ENCODE peak calls at places on chromosomes 6 and 20, in four cellular contexts. C is astrocyte, T is tibial artery, Y is GM06990. E is an unnamed sample.

GRCh38 chr6:6517059-6517458 is 71.5 kb upstream of the LY86 start:
- DNase-seq in C (no peak), Y (no peak), T (no peak), E (no peak)

GRCh38 chr20:16243470-16243869 is 329.8 kb downstream of the KIF16B start:
- DNase-seq in T (no peak), C (no peak), Y (no peak), E (no peak)

GRCh38 chr20:24785141-24785924 is 163.7 kb upstream of the CST7 start:
- DNase-seq in T (no peak), C (peak), Y (no peak), E (no peak)

GRCh38 chr6:143596857-143597256 is 80.9 kb upstream of the PHACTR2 start:
- DNase-seq in Y (no peak), T (peak), C (peak), E (no peak)

GRCh38 chr20:11204926-11205768 is 531.3 kb upstream of the JAG1 start:
- DNase-seq in Y (no peak), T (peak), C (peak), E (peak)

GRCh38 chr6:7390218-7390878 is 740 bp downstream of the RIOK1 start:
- DNase-seq in C (peak), Y (no peak), T (no peak), E (no peak)

GRCh38 chr20:19920388-19921138 is 96.6 kb upstream of the NAA20 start:
- DNase-seq in Y (no peak), T (no peak), C (no peak), E (peak)

GRCh38 chr6:149451361-149452061 is 33.3 kb downstream of the ZC3H12D start:
- DNase-seq in C (no peak), T (no peak), Y (no peak), E (no peak)

GRCh38 chr20:14055127-14055742 is 59.9 kb downstream of the MACROD2 start:
- DNase-seq in T (no peak), Y (peak), C (peak), E (no peak)

GRCh38 chr6:128822271-128822670 is 60.7 kb upstream of the LAMA2 start:
- DNase-seq in C (peak), T (no peak), Y (no peak), E (no peak)

GRCh38 chr6:73078333-73078732 is 147.0 kb downstream of the KHDC1L start:
- DNase-seq in C (no peak), Y (no peak), T (no peak), E (no peak)

GRCh38 chr6:111663692-111664564 is 58.2 kb upstream of the TRAF3IP2 start:
- DNase-seq in Y (no peak), C (peak), T (peak), E (no peak)

GRCh38 chr6:45801471-45802289 is 214.0 kb downstream of the CLIC5 start:
- DNase-seq in C (peak), T (no peak), Y (no peak), E (no peak)

GRCh38 chr6:113414511-113414910 is 442.6 kb upstream of the MARCKS start:
- DNase-seq in C (peak), Y (no peak), T (peak), E (peak)

GRCh38 chr6:110325197-110325596 is 33.0 kb downstream of the METTL24 start:
- DNase-seq in C (no peak), Y (no peak), T (no peak), E (no peak)

GRCh38 chr6:41449399-41450245 is 96.6 kb upstream of the FOXP4 start:
- DNase-seq in Y (no peak), C (no peak), T (no peak), E (no peak)

GRCh38 chr6:76852776-76853175 is 610.5 kb downstream of the HTR1B start:
- DNase-seq in T (no peak), C (peak), Y (no peak), E (no peak)

GRCh38 chr6:12026120-12026519 is 14.0 kb downstream of the HIVEP1 start:
- DNase-seq in T (no peak), Y (no peak), C (no peak), E (no peak)

GRCh38 chr20:1669304-1669703 is 11.7 kb upstream of the SIRPG start:
- DNase-seq in T (no peak), C (peak), Y (no peak), E (no peak)

GRCh38 chr6:14380421-14380820 is 262.8 kb downstream of the CD83 start:
- DNase-seq in T (no peak), Y (no peak), C (no peak), E (no peak)

GRCh38 chr20:57753332-57754164 is 43.7 kb upstream of the PMEPA1 start:
- DNase-seq in T (peak), C (no peak), Y (no peak), E (peak)

GRCh38 chr20:5766085-5766764 is 16.0 kb downstream of the SHLD1 start:
- DNase-seq in C (no peak), T (no peak), Y (no peak), E (no peak)

GRCh38 chr6:38153946-38154345 is 334.4 kb downstream of the ZFAND3 start:
- DNase-seq in Y (no peak), C (no peak), T (peak), E (no peak)

GRCh38 chr6:156970595-156971112 is 193.5 kb downstream of the ARID1B start:
- DNase-seq in T (no peak), Y (no peak), C (no peak), E (no peak)

GRCh38 chr20:34583524-34583923 is 25.0 kb downstream of the MAP1LC3A start:
- DNase-seq in C (no peak), Y (no peak), T (no peak), E (no peak)

GRCh38 chr6:87881342-87881895 is 166.2 kb upstream of the SPACA1 start:
- DNase-seq in C (no peak), T (no peak), Y (no peak), E (no peak)

GRCh38 chr6:90187437-90188049 is 109.1 kb downstream of the BACH2 start:
- DNase-seq in T (no peak), Y (no peak), C (no peak), E (no peak)

GRCh38 chr6:140398076-140398475 is 1023.6 kb upstream of the CITED2 start:
- DNase-seq in C (no peak), Y (no peak), T (no peak), E (no peak)

GRCh38 chr20:51446656-51447055 is 95.9 kb downstream of the NFATC2 start:
- DNase-seq in Y (no peak), T (peak), C (peak), E (no peak)

GRCh38 chr6:123965894-123966293 is 162.2 kb downstream of the NKAIN2 start:
- DNase-seq in Y (no peak), C (no peak), T (no peak), E (no peak)
- TF ChIP-seq CTCF in Y (no peak), C (peak), T (peak), E (no peak)

GRCh38 chr20:56501116-56501515 is 23.4 kb upstream of the FAM209A start:
- DNase-seq in T (no peak), Y (no peak), C (no peak), E (no peak)

GRCh38 chr20:56503911-56504310 is 20.6 kb upstream of the FAM209A start:
- DNase-seq in Y (no peak), C (no peak), T (no peak), E (no peak)

GRCh38 chr20:56506103-56506502 is 18.4 kb upstream of the FAM209A start:
- DNase-seq in Y (no peak), C (no peak), T (no peak), E (no peak)

DNA sequence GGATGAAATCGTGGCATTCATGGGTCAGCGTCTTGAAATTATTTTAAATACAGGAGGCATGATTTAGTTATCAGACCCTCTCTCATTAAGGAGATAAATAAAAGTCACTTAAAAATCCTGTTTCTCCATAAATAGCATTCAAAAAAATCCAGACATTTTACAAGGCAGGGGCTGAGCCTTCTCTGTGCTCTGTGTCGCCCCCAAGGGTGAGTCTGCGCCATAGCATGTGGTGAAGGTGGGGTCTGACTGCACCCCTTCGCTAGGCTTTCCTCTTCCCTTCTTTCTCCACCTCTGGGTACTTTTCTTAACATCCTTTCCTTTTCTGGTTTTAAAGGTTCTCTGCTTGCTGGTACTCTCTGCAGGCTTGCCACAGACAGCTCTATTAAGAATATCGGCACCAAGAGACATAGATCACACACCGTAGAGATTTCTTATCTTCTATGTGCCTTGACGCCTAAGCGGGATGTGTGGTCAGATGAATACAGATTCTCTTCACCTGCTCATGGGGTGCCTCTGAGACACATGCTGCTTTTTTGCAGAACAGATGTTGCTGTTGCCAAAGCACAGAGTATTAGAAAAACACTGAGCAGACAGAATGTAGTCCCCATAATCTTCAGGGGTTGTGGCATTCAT is 20.1 kb upstream of the FAM209A start:
- DNase-seq in Y (no peak), T (no peak), C (no peak), E (no peak)
- TF ChIP-seq CTCF in Y (peak), T (no peak), C (peak), E (no peak)

GRCh38 chr6:1201547-1202200 is 110.2 kb upstream of the FOXQ1 start:
- DNase-seq in T (no peak), Y (no peak), C (no peak), E (no peak)
- TF ChIP-seq CTCF in T (no peak), Y (no peak), C (no peak), E (no peak)

GRCh38 chr6:52975580-52975979 is 19.5 kb downstream of the GSTA4 start:
- DNase-seq in T (no peak), Y (no peak), C (no peak), E (no peak)
- TF ChIP-seq CTCF in T (no peak), Y (no peak), C (no peak), E (no peak)

GRCh38 chr20:32017711-32018251 is 7.5 kb downstream of the CCM2L start:
- DNase-seq in T (no peak), C (no peak), Y (no peak), E (no peak)
- TF ChIP-seq CTCF in T (no peak), C (no peak), Y (peak), E (no peak)

GRCh38 chr6:4018194-4019111 is 60.5 kb downstream of the FAM217A start:
- DNase-seq in T (peak), C (peak), Y (peak), E (peak)
- TF ChIP-seq CTCF in T (peak), C (no peak), Y (peak), E (peak)

DNA sequence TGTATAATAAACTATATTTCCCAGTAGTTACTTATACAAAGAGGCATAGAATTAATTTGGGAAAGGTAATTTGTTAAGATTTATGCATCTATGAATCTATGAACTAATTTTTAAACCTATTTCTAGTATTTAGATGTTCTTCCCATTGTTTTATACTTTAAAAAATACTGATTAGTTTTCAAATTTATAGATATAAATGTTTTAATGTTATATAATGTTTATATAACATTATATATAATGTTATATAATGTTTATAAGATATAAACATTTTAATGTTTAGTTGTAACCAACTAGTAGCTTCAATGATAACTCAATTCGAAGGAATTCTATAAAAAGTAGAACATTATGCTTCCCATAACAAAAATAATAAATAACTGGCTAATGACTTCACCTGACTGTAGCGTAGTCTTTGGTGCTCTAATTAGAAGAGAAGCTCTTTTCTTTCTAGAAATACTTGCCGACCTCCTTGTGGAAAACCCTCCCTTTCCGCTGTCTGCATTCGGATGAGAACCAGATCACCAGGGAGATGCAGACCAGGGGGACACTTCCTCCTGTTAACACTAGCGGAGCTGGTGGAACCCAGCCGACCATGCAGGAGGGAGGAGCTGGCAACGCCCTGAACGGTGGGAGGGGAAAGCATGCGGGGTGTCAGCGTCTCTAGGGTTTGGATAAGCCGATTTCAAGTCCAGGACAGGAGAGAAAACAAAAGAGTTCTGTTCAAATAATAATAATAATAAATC is 158.4 kb downstream of the OR2B2 start:
- DNase-seq in Y (peak), T (peak), C (peak), E (peak)
- TF ChIP-seq CTCF in Y (no peak), T (no peak), C (peak), E (no peak)

GRCh38 chr6:25556516-25556915 is 95.5 kb upstream of the SCGN start:
- DNase-seq in C (peak), Y (peak), T (peak), E (no peak)
- TF ChIP-seq CTCF in C (peak), Y (peak), T (peak), E (peak)

DNA sequence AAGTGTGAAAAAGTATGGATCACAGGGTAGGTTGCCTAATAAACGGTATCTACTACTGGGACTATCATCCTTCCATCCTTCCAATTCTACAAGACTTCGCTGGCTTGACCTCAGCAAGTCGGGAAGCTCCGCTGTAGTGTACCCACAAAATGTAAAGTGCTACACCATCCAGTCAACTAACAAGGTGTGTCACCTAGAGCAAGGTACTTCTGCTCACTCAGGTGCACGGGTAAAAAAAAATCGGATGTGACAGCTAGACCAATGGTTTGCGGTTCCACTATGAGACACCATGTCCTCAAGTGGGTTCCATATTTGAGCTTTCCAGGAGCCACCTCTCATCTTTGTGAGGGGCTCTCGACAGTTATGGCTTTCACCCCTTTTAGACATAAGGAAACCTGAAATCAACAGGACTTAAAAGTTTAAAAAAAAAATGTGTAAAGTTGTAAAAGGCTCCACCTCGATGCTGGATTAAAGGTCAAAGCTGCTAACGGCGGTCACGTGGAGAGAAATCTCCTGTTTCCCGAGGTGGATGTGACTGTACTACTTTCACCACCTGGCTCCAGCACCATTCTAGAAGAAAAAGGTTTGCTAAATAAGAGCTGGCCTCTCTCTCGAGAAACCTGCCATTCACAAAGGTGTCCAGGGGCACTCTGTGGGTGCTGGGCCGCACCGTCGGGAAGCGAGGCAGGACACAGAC is 661 bp downstream of the ATP5F1E start:
- DNase-seq in T (no peak), C (no peak), Y (no peak), E (no peak)
- TF ChIP-seq CTCF in T (no peak), C (no peak), Y (no peak), E (no peak)

GRCh38 chr6:3210024-3210610 is 17.3 kb downstream of the TUBB2B start:
- DNase-seq in T (no peak), C (no peak), Y (no peak), E (no peak)

GRCh38 chr6:3211681-3212080 is 15.8 kb downstream of the TUBB2B start:
- DNase-seq in T (no peak), C (no peak), Y (no peak), E (peak)

GRCh38 chr6:3208096-3208774 is 19.2 kb downstream of the TUBB2B start:
- DNase-seq in C (peak), T (peak), Y (no peak), E (peak)

GRCh38 chr6:3208775-3209113 is 18.7 kb downstream of the TUBB2B start:
- DNase-seq in C (no peak), T (no peak), Y (no peak), E (no peak)

GRCh38 chr6:3209114-3210023 is 18.1 kb downstream of the TUBB2B start:
- DNase-seq in T (peak), C (peak), Y (peak), E (no peak)
- TF ChIP-seq CTCF in T (no peak), C (peak), Y (peak), E (no peak)

E was measured in ascending aorta.